ENCODE peak calls at places on chromosome 15, in nine cellular contexts. U is left ventricle myocardium inferior, C is psoas muscle, H is upper lobe of right lung, D is endodermal cell, B is GM10248, O is GM12865, Q is OCI-LY7, I is endothelial cell. W is an unnamed sample.
A peak's percentile ranks its signal among the peaks of the same experiment; 100 is the strongest.

GRCh38 chr15:49225572-49226281 is 55.7 kb downstream of the GALK2 start:
- DNase-seq in U (no peak), C (no peak), H (no peak), D (peak; percentile 92), B (no peak), O (no peak), Q (no peak), I (peak; percentile 63), W (no peak)

GRCh38 chr15:43204016-43204901 is 16.6 kb downstream of the EPB42 start:
- DNase-seq in U (peak; percentile 36), C (peak; percentile 44), H (no peak), D (peak; percentile 86), B (peak; percentile 69), O (peak; percentile 52), Q (peak; percentile 62), I (peak; percentile 60), W (peak; percentile 71)

GRCh38 chr15:25175033-25175788 is 220.4 kb downstream of the SNRPN start:
- DNase-seq in U (peak; percentile 1), C (peak; percentile 5), H (peak; percentile 51), D (peak; percentile 21), B (no peak), O (no peak), Q (no peak), I (no peak), W (peak; percentile 13)

GRCh38 chr15:23578521-23579150 is 13.2 kb downstream of the MKRN3 start:
- DNase-seq in U (no peak), C (no peak), H (no peak), D (no peak), B (no peak), O (no peak), Q (no peak), I (no peak), W (no peak)

GRCh38 chr15:101105059-101105851 is 146.6 kb downstream of the CHSY1 start:
- DNase-seq in U (no peak), C (no peak), H (no peak), D (no peak), B (no peak), O (no peak), Q (no peak), I (no peak), W (no peak)

GRCh38 chr15:25186411-25186810 is 231.6 kb downstream of the SNRPN start:
- DNase-seq in U (no peak), C (peak; percentile 4), H (peak; percentile 37), D (no peak), B (no peak), O (no peak), Q (no peak), I (no peak), W (no peak)

GRCh38 chr15:85414495-85414894 is 34.1 kb downstream of the AKAP13 start:
- DNase-seq in U (no peak), C (no peak), H (no peak), D (no peak), B (peak; percentile 37), O (peak; percentile 50), Q (no peak), I (no peak), W (peak; percentile 55)

GRCh38 chr15:61033938-61034792 is 194.9 kb downstream of the RORA start:
- DNase-seq in U (no peak), C (no peak), H (no peak), D (no peak), B (no peak), O (no peak), Q (no peak), I (no peak), W (no peak)

GRCh38 chr15:92681141-92681622 is 25.6 kb upstream of the FAM174B start:
- DNase-seq in U (no peak), C (no peak), H (no peak), D (peak; percentile 21), B (no peak), O (no peak), Q (no peak), I (no peak), W (no peak)

GRCh38 chr15:37056168-37056893 is 44.0 kb downstream of the MEIS2 start:
- DNase-seq in U (peak; percentile 76), C (peak; percentile 54), H (peak; percentile 64), D (no peak), B (no peak), O (no peak), Q (no peak), I (no peak), W (no peak)

GRCh38 chr15:89034305-89034704 is 54.0 kb upstream of the ABHD2 start:
- DNase-seq in U (no peak), C (no peak), H (no peak), D (no peak), B (no peak), O (peak; percentile 13), Q (peak; percentile 10), I (no peak), W (no peak)

GRCh38 chr15:39474657-39475056 is 106.2 kb upstream of the THBS1 start:
- DNase-seq in U (no peak), C (no peak), H (no peak), D (peak; percentile 45), B (no peak), O (no peak), Q (no peak), I (no peak), W (no peak)

GRCh38 chr15:50280271-50280670 is 14.7 kb upstream of the HDC start:
- DNase-seq in U (no peak), C (no peak), H (no peak), D (no peak), B (no peak), O (no peak), Q (no peak), I (no peak), W (no peak)

GRCh38 chr15:40952901-40953712 is at the start of gene CHAC1:
- DNase-seq in U (peak; percentile 93), C (peak; percentile 96), H (peak; percentile 98), D (peak; percentile 98), B (peak; percentile 99), O (peak; percentile 97), Q (peak; percentile 99), I (peak; percentile 89), W (peak; percentile 100)
- TF ChIP-seq CTCF in U (no peak), C (no peak), H (no peak), D (peak; percentile 24), B (peak; percentile 16), O (no peak), Q (peak; percentile 19), I (no peak), W (no peak)

GRCh38 chr15:57762302-57762701 is 55.8 kb downstream of the POLR2M start:
- DNase-seq in U (no peak), C (no peak), H (no peak), D (peak; percentile 62), B (no peak), O (no peak), Q (no peak), I (no peak), W (no peak)
- TF ChIP-seq CTCF in U (no peak), C (no peak), H (no peak), D (peak; percentile 54), B (no peak), O (no peak), Q (no peak), I (peak; percentile 32), W (no peak)

DNA sequence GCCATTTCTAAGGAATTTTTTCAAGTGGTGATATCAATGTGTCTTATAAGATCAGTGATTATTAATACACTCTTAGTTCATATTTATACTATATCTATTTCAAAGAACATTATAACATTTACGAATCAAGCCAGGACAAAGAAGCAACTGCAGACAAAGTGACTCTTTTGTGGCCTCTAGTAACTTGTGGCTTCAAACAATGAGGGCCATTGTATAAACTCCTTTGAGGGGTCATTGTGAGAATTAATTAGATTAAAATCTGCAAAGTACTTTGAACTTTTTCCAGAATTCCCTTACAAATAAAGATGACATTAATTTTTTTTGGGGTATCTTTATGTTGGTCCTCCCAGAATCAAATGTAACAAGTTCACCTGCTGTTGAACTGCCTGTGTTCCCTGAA is 12.3 kb upstream of the SLC30A4 start:
- DNase-seq in U (no peak), C (no peak), H (no peak), D (no peak), B (no peak), O (no peak), Q (no peak), I (no peak), W (no peak)
- TF ChIP-seq CTCF in U (no peak), C (no peak), H (no peak), D (no peak), B (no peak), O (no peak), Q (no peak), I (no peak), W (no peak)

DNA sequence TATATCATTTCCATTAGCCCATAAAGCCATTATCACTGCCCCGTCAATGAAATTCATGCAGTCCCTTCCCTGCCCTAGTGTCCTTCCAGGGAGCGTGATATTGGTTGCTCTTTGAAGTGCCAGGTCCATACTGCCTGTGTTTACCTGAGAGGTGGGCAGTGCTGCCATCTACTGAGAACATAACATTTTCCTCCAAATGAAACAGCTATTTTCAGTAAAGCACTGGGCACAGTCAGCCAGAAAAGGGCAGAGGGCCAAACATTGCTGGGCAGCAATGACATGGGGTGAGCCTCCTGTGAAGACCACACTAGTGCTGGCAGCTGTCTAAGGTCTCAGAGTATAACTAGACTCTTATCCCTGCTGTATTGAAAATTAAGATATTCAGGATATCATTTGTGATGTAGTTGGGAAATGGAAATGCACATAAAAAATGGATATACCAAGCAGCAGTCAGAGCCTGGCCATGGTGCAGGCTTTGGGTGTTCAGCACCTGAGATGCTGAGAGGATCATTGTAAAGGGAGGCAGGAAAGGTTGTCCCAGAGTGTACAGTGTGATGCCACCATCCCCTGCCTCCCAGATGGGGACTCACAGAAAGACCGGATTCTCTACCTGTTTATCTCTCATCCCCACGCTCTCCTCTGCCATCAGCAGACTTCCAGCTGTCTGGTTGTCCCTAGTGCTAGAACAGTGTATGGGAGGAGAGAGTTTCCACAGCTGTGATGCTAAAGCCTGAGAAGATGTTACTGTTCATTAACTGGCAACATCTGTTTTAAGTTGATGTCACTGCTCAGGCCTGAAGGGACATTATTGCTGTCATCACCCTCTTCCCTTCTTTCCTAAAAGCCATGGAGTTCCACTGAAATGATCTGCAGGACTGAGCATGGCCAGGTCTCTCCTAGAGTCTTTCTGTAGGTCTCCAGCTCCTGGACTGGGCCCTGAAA is 108.8 kb downstream of the ARNT2 start:
- DNase-seq in U (no peak), C (no peak), H (no peak), D (no peak), B (no peak), O (no peak), Q (peak; percentile 3), I (no peak), W (no peak)
- TF ChIP-seq CTCF in U (peak; percentile 24), C (no peak), H (no peak), D (peak; percentile 44), B (no peak), O (no peak), Q (peak; percentile 44), I (no peak), W (no peak)

DNA sequence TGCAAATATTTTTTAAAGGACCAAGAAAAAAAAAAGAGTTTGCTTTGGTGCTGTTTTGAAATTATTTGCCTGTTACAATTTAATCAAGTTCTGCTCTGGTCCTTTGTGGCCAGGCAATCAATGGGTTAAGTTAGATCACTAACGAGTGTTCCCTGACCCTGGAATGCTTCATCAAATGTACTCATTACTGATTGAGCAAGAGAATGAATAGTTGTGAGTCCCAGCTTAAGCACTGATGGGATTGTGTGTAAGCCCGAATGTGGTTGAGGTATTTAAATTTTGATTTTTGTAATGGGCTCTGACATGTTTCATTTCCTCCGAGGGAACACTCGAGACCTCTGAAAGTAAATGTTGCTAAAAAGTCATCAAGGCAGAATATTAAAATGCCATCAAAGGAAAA is 699.1 kb downstream of the MCTP2 start:
- DNase-seq in U (no peak), C (no peak), H (no peak), D (no peak), B (no peak), O (no peak), Q (no peak), I (no peak), W (no peak)
- TF ChIP-seq CTCF in U (no peak), C (no peak), H (no peak), D (no peak), B (no peak), O (no peak), Q (no peak), I (no peak), W (no peak)

W was measured in GM13976.